ENCODE peak calls at places on chromosomes 13 and 19, in nine cellular contexts. One of them, this sample, is unnamed.
A peak's percentile ranks its signal among the peaks of the same experiment; 100 is the strongest.

GRCh38 chr19:970695-971094 is 13.4 kb upstream of the WDR18 start:
- DNase-seq in bronchial epithelial cell: no peak
- DNase-seq in mucosa of gallbladder: no peak
- DNase-seq in occipital lobe: no peak
- DNase-seq in stimulated activated CD8-positive, alpha-beta memory T cell treated with anti-CD3 and anti-CD28 coated beads, Interleukin-2, amount 100 ng/mL, for 48 hours: no peak
- DNase-seq in thyroid gland: no peak
- DNase-seq in fibroblast of the aortic adventitia: no peak
- DNase-seq in cardiac muscle cell: peak; percentile 18
- DNase-seq in activated gamma-delta T cell treated with anti-CD3 and anti-CD28 coated beads, Interleukin-2, amount 50 U/mL, for 16 hours: no peak
- DNase-seq in this sample: no peak

GRCh38 chr19:29923653-29924052 is 18.4 kb upstream of the URI1 start:
- DNase-seq in bronchial epithelial cell: no peak
- DNase-seq in mucosa of gallbladder: no peak
- DNase-seq in occipital lobe: no peak
- DNase-seq in stimulated activated CD8-positive, alpha-beta memory T cell treated with anti-CD3 and anti-CD28 coated beads, Interleukin-2, amount 100 ng/mL, for 48 hours: no peak
- DNase-seq in thyroid gland: no peak
- DNase-seq in fibroblast of the aortic adventitia: no peak
- DNase-seq in cardiac muscle cell: no peak
- DNase-seq in activated gamma-delta T cell treated with anti-CD3 and anti-CD28 coated beads, Interleukin-2, amount 50 U/mL, for 16 hours: no peak
- DNase-seq in this sample: no peak

GRCh38 chr13:97395437-97396136 is 38.4 kb upstream of the RAP2A start:
- DNase-seq in bronchial epithelial cell: peak; percentile 87
- DNase-seq in mucosa of gallbladder: no peak
- DNase-seq in occipital lobe: no peak
- DNase-seq in stimulated activated CD8-positive, alpha-beta memory T cell treated with anti-CD3 and anti-CD28 coated beads, Interleukin-2, amount 100 ng/mL, for 48 hours: no peak
- DNase-seq in thyroid gland: no peak
- DNase-seq in fibroblast of the aortic adventitia: peak; percentile 52
- DNase-seq in cardiac muscle cell: peak; percentile 40
- DNase-seq in activated gamma-delta T cell treated with anti-CD3 and anti-CD28 coated beads, Interleukin-2, amount 50 U/mL, for 16 hours: no peak
- DNase-seq in this sample: no peak

GRCh38 chr13:57629391-57629804 is 2.1 kb upstream of the PCDH17 start:
- DNase-seq in bronchial epithelial cell: no peak
- DNase-seq in mucosa of gallbladder: peak; percentile 12
- DNase-seq in occipital lobe: peak; percentile 59
- DNase-seq in stimulated activated CD8-positive, alpha-beta memory T cell treated with anti-CD3 and anti-CD28 coated beads, Interleukin-2, amount 100 ng/mL, for 48 hours: no peak
- DNase-seq in thyroid gland: peak; percentile 7
- DNase-seq in fibroblast of the aortic adventitia: peak; percentile 3
- DNase-seq in cardiac muscle cell: peak; percentile 11
- DNase-seq in activated gamma-delta T cell treated with anti-CD3 and anti-CD28 coated beads, Interleukin-2, amount 50 U/mL, for 16 hours: no peak
- DNase-seq in this sample: no peak

GRCh38 chr19:15331419-15332310 is 674 bp downstream of the BRD4 start:
- DNase-seq in bronchial epithelial cell: no peak
- DNase-seq in mucosa of gallbladder: peak; percentile 30
- DNase-seq in occipital lobe: peak; percentile 14
- DNase-seq in stimulated activated CD8-positive, alpha-beta memory T cell treated with anti-CD3 and anti-CD28 coated beads, Interleukin-2, amount 100 ng/mL, for 48 hours: peak; percentile 50
- DNase-seq in thyroid gland: peak; percentile 51
- DNase-seq in fibroblast of the aortic adventitia: no peak
- DNase-seq in cardiac muscle cell: peak; percentile 63
- DNase-seq in activated gamma-delta T cell treated with anti-CD3 and anti-CD28 coated beads, Interleukin-2, amount 50 U/mL, for 16 hours: peak; percentile 36
- DNase-seq in this sample: peak; percentile 62

GRCh38 chr19:45842198-45842597 is 20.7 kb downstream of the SYMPK start:
- DNase-seq in bronchial epithelial cell: no peak
- DNase-seq in mucosa of gallbladder: no peak
- DNase-seq in occipital lobe: no peak
- DNase-seq in stimulated activated CD8-positive, alpha-beta memory T cell treated with anti-CD3 and anti-CD28 coated beads, Interleukin-2, amount 100 ng/mL, for 48 hours: no peak
- DNase-seq in thyroid gland: no peak
- DNase-seq in fibroblast of the aortic adventitia: no peak
- DNase-seq in cardiac muscle cell: no peak
- DNase-seq in activated gamma-delta T cell treated with anti-CD3 and anti-CD28 coated beads, Interleukin-2, amount 50 U/mL, for 16 hours: no peak
- DNase-seq in this sample: no peak

GRCh38 chr13:25494708-25495411 is 123.1 kb downstream of the ATP8A2 start:
- DNase-seq in bronchial epithelial cell: no peak
- DNase-seq in mucosa of gallbladder: no peak
- DNase-seq in occipital lobe: no peak
- DNase-seq in stimulated activated CD8-positive, alpha-beta memory T cell treated with anti-CD3 and anti-CD28 coated beads, Interleukin-2, amount 100 ng/mL, for 48 hours: no peak
- DNase-seq in thyroid gland: no peak
- DNase-seq in fibroblast of the aortic adventitia: no peak
- DNase-seq in cardiac muscle cell: no peak
- DNase-seq in activated gamma-delta T cell treated with anti-CD3 and anti-CD28 coated beads, Interleukin-2, amount 50 U/mL, for 16 hours: no peak
- DNase-seq in this sample: no peak

GRCh38 chr19:30046522-30046921 is 104.5 kb downstream of the URI1 start:
- DNase-seq in bronchial epithelial cell: no peak
- DNase-seq in mucosa of gallbladder: no peak
- DNase-seq in occipital lobe: no peak
- DNase-seq in stimulated activated CD8-positive, alpha-beta memory T cell treated with anti-CD3 and anti-CD28 coated beads, Interleukin-2, amount 100 ng/mL, for 48 hours: no peak
- DNase-seq in thyroid gland: no peak
- DNase-seq in fibroblast of the aortic adventitia: no peak
- DNase-seq in cardiac muscle cell: no peak
- DNase-seq in activated gamma-delta T cell treated with anti-CD3 and anti-CD28 coated beads, Interleukin-2, amount 50 U/mL, for 16 hours: no peak
- DNase-seq in this sample: no peak

GRCh38 chr13:109610517-109610916 is 175.9 kb downstream of the IRS2 start:
- DNase-seq in bronchial epithelial cell: peak; percentile 22
- DNase-seq in mucosa of gallbladder: no peak
- DNase-seq in occipital lobe: no peak
- DNase-seq in stimulated activated CD8-positive, alpha-beta memory T cell treated with anti-CD3 and anti-CD28 coated beads, Interleukin-2, amount 100 ng/mL, for 48 hours: peak; percentile 1
- DNase-seq in thyroid gland: peak; percentile 26
- DNase-seq in fibroblast of the aortic adventitia: no peak
- DNase-seq in cardiac muscle cell: peak; percentile 19
- DNase-seq in activated gamma-delta T cell treated with anti-CD3 and anti-CD28 coated beads, Interleukin-2, amount 50 U/mL, for 16 hours: no peak
- DNase-seq in this sample: peak; percentile 5

GRCh38 chr13:45167611-45168554 is 33.0 kb downstream of the KCTD4 start:
- DNase-seq in bronchial epithelial cell: peak; percentile 99
- DNase-seq in mucosa of gallbladder: peak; percentile 63
- DNase-seq in occipital lobe: no peak
- DNase-seq in stimulated activated CD8-positive, alpha-beta memory T cell treated with anti-CD3 and anti-CD28 coated beads, Interleukin-2, amount 100 ng/mL, for 48 hours: no peak
- DNase-seq in thyroid gland: peak; percentile 74
- DNase-seq in fibroblast of the aortic adventitia: no peak
- DNase-seq in cardiac muscle cell: peak; percentile 13
- DNase-seq in activated gamma-delta T cell treated with anti-CD3 and anti-CD28 coated beads, Interleukin-2, amount 50 U/mL, for 16 hours: no peak
- DNase-seq in this sample: no peak

GRCh38 chr19:49142866-49143335 is 12.3 kb downstream of the HRC start:
- DNase-seq in bronchial epithelial cell: peak; percentile 84
- DNase-seq in mucosa of gallbladder: peak; percentile 89
- DNase-seq in occipital lobe: peak; percentile 84
- DNase-seq in stimulated activated CD8-positive, alpha-beta memory T cell treated with anti-CD3 and anti-CD28 coated beads, Interleukin-2, amount 100 ng/mL, for 48 hours: peak; percentile 57
- DNase-seq in thyroid gland: peak; percentile 93
- DNase-seq in fibroblast of the aortic adventitia: peak; percentile 87
- DNase-seq in cardiac muscle cell: peak; percentile 94
- DNase-seq in activated gamma-delta T cell treated with anti-CD3 and anti-CD28 coated beads, Interleukin-2, amount 50 U/mL, for 16 hours: no peak
- DNase-seq in this sample: peak; percentile 99

GRCh38 chr13:66665991-66666390 is 564.1 kb downstream of the PCDH9 start:
- DNase-seq in bronchial epithelial cell: peak; percentile 49
- DNase-seq in mucosa of gallbladder: no peak
- DNase-seq in occipital lobe: peak; percentile 49
- DNase-seq in stimulated activated CD8-positive, alpha-beta memory T cell treated with anti-CD3 and anti-CD28 coated beads, Interleukin-2, amount 100 ng/mL, for 48 hours: no peak
- DNase-seq in thyroid gland: peak; percentile 74
- DNase-seq in fibroblast of the aortic adventitia: peak; percentile 66
- DNase-seq in cardiac muscle cell: peak; percentile 68
- DNase-seq in activated gamma-delta T cell treated with anti-CD3 and anti-CD28 coated beads, Interleukin-2, amount 50 U/mL, for 16 hours: no peak
- DNase-seq in this sample: peak; percentile 13

GRCh38 chr19:1001538-1002166 is 1.4 kb downstream of the GRIN3B start:
- DNase-seq in bronchial epithelial cell: no peak
- DNase-seq in mucosa of gallbladder: no peak
- DNase-seq in occipital lobe: no peak
- DNase-seq in stimulated activated CD8-positive, alpha-beta memory T cell treated with anti-CD3 and anti-CD28 coated beads, Interleukin-2, amount 100 ng/mL, for 48 hours: peak; percentile 57
- DNase-seq in thyroid gland: peak; percentile 41
- DNase-seq in fibroblast of the aortic adventitia: no peak
- DNase-seq in cardiac muscle cell: peak; percentile 31
- DNase-seq in activated gamma-delta T cell treated with anti-CD3 and anti-CD28 coated beads, Interleukin-2, amount 50 U/mL, for 16 hours: peak; percentile 58
- DNase-seq in this sample: peak; percentile 76